ENCODE peak calls at places on chromosomes 2 and 18, in eight cellular contexts. One of them, this sample, is unnamed.

GRCh38 chr2:204691911-204692510 is 146.7 kb downstream of the PARD3B start:
- DNase-seq in GM23248: peak; percentile 91
- DNase-seq in CD8-positive, alpha-beta memory T cell: no peak
- DNase-seq in tibial artery: peak; percentile 43
- DNase-seq in mammary epithelial cell: peak; percentile 57
- DNase-seq in cardiac muscle cell: peak; percentile 93
- DNase-seq in ascending aorta: peak; percentile 70
- DNase-seq in heart right ventricle: peak; percentile 67
- DNase-seq in this sample: no peak

GRCh38 chr2:111049792-111050640 is 70.7 kb upstream of the BCL2L11 start:
- DNase-seq in tibial artery: no peak
- DNase-seq in ascending aorta: no peak
- DNase-seq in mammary epithelial cell: peak; percentile 44
- DNase-seq in GM23248: peak; percentile 11
- DNase-seq in heart right ventricle: no peak
- DNase-seq in cardiac muscle cell: peak; percentile 25
- DNase-seq in CD8-positive, alpha-beta memory T cell: no peak
- DNase-seq in this sample: no peak

GRCh38 chr2:165682546-165682945 is 111.5 kb downstream of the GALNT3 start:
- DNase-seq in CD8-positive, alpha-beta memory T cell: no peak
- DNase-seq in tibial artery: no peak
- DNase-seq in GM23248: no peak
- DNase-seq in mammary epithelial cell: no peak
- DNase-seq in cardiac muscle cell: no peak
- DNase-seq in heart right ventricle: no peak
- DNase-seq in ascending aorta: peak; percentile 67
- DNase-seq in this sample: no peak

GRCh38 chr2:207845202-207845864 is 75.6 kb upstream of the FZD5 start:
- DNase-seq in heart right ventricle: no peak
- DNase-seq in tibial artery: no peak
- DNase-seq in CD8-positive, alpha-beta memory T cell: no peak
- DNase-seq in GM23248: no peak
- DNase-seq in mammary epithelial cell: no peak
- DNase-seq in ascending aorta: no peak
- DNase-seq in cardiac muscle cell: no peak
- DNase-seq in this sample: no peak

GRCh38 chr2:216673609-216674008 is 21.7 kb downstream of the IGFBP5 start:
- DNase-seq in mammary epithelial cell: no peak
- DNase-seq in cardiac muscle cell: no peak
- DNase-seq in CD8-positive, alpha-beta memory T cell: no peak
- DNase-seq in heart right ventricle: no peak
- DNase-seq in tibial artery: no peak
- DNase-seq in ascending aorta: no peak
- DNase-seq in GM23248: no peak
- DNase-seq in this sample: no peak

GRCh38 chr18:61569176-61569892 is 236.1 kb downstream of the CDH20 start:
- DNase-seq in mammary epithelial cell: peak; percentile 76
- DNase-seq in CD8-positive, alpha-beta memory T cell: no peak
- DNase-seq in GM23248: peak; percentile 76
- DNase-seq in ascending aorta: no peak
- DNase-seq in cardiac muscle cell: peak; percentile 90
- DNase-seq in tibial artery: no peak
- DNase-seq in heart right ventricle: peak; percentile 63
- DNase-seq in this sample: no peak

GRCh38 chr18:79182047-79182713 is 113.0 kb downstream of the ATP9B start:
- DNase-seq in GM23248: no peak
- DNase-seq in cardiac muscle cell: no peak
- DNase-seq in tibial artery: no peak
- DNase-seq in mammary epithelial cell: no peak
- DNase-seq in heart right ventricle: no peak
- DNase-seq in ascending aorta: no peak
- DNase-seq in CD8-positive, alpha-beta memory T cell: no peak
- DNase-seq in this sample: no peak

GRCh38 chr2:88131201-88131998 is 3.5 kb upstream of the FABP1 start:
- DNase-seq in GM23248: no peak
- DNase-seq in cardiac muscle cell: no peak
- DNase-seq in ascending aorta: no peak
- DNase-seq in heart right ventricle: no peak
- DNase-seq in mammary epithelial cell: no peak
- DNase-seq in CD8-positive, alpha-beta memory T cell: no peak
- DNase-seq in tibial artery: no peak
- DNase-seq in this sample: no peak

GRCh38 chr2:160109939-160110673 is 47.7 kb upstream of the PLA2R1 start:
- DNase-seq in tibial artery: peak; percentile 48
- DNase-seq in ascending aorta: peak; percentile 82
- DNase-seq in heart right ventricle: peak; percentile 71
- DNase-seq in mammary epithelial cell: peak; percentile 33
- DNase-seq in CD8-positive, alpha-beta memory T cell: peak; percentile 23
- DNase-seq in GM23248: peak; percentile 90
- DNase-seq in cardiac muscle cell: peak; percentile 89
- DNase-seq in this sample: no peak

GRCh38 chr18:22257022-22257543 is 87.7 kb downstream of the GATA6 start:
- DNase-seq in heart right ventricle: no peak
- DNase-seq in tibial artery: no peak
- DNase-seq in GM23248: peak; percentile 15
- DNase-seq in cardiac muscle cell: peak; percentile 11
- DNase-seq in CD8-positive, alpha-beta memory T cell: no peak
- DNase-seq in ascending aorta: no peak
- DNase-seq in mammary epithelial cell: no peak
- DNase-seq in this sample: no peak

GRCh38 chr18:39167990-39168389 is 1602.4 kb upstream of the CELF4 start:
- DNase-seq in tibial artery: no peak
- DNase-seq in cardiac muscle cell: no peak
- DNase-seq in heart right ventricle: no peak
- DNase-seq in ascending aorta: no peak
- DNase-seq in GM23248: no peak
- DNase-seq in mammary epithelial cell: no peak
- DNase-seq in CD8-positive, alpha-beta memory T cell: no peak
- DNase-seq in this sample: no peak

GRCh38 chr2:195304310-195304709 is 352.7 kb upstream of the SLC39A10 start:
- DNase-seq in ascending aorta: no peak
- DNase-seq in cardiac muscle cell: peak; percentile 4
- DNase-seq in heart right ventricle: no peak
- DNase-seq in tibial artery: no peak
- DNase-seq in GM23248: peak; percentile 7
- DNase-seq in mammary epithelial cell: peak; percentile 15
- DNase-seq in CD8-positive, alpha-beta memory T cell: no peak
- DNase-seq in this sample: no peak

GRCh38 chr2:200350796-200351195 is 44.3 kb downstream of the SPATS2L start:
- DNase-seq in ascending aorta: no peak
- DNase-seq in heart right ventricle: no peak
- DNase-seq in mammary epithelial cell: peak; percentile 47
- DNase-seq in CD8-positive, alpha-beta memory T cell: no peak
- DNase-seq in cardiac muscle cell: peak; percentile 86
- DNase-seq in tibial artery: no peak
- DNase-seq in GM23248: peak; percentile 50
- DNase-seq in this sample: no peak

GRCh38 chr18:8626414-8627106 is 17.3 kb downstream of the RAB12 start:
- DNase-seq in cardiac muscle cell: no peak
- DNase-seq in mammary epithelial cell: no peak
- DNase-seq in CD8-positive, alpha-beta memory T cell: no peak
- DNase-seq in tibial artery: no peak
- DNase-seq in GM23248: no peak
- DNase-seq in heart right ventricle: no peak
- DNase-seq in ascending aorta: no peak
- DNase-seq in this sample: no peak

GRCh38 chr18:23421277-23421676 is 31.8 kb upstream of the RIOK3 start:
- DNase-seq in CD8-positive, alpha-beta memory T cell: no peak
- DNase-seq in heart right ventricle: no peak
- DNase-seq in cardiac muscle cell: no peak
- DNase-seq in tibial artery: no peak
- DNase-seq in mammary epithelial cell: no peak
- DNase-seq in ascending aorta: no peak
- DNase-seq in GM23248: no peak
- DNase-seq in this sample: no peak

GRCh38 chr18:2222270-2223185 is 348.8 kb downstream of the METTL4 start:
- DNase-seq in GM23248: no peak
- DNase-seq in cardiac muscle cell: peak; percentile 34
- DNase-seq in tibial artery: no peak
- DNase-seq in CD8-positive, alpha-beta memory T cell: no peak
- DNase-seq in heart right ventricle: no peak
- DNase-seq in mammary epithelial cell: peak; percentile 40
- DNase-seq in ascending aorta: no peak
- DNase-seq in this sample: no peak
- H3K27me3 ChIP-seq in GM23248: no peaks in the 10 kb centered on the region
- H3K27me3 ChIP-seq in cardiac muscle cell: no peaks in the 10 kb centered on the region
- H3K27me3 ChIP-seq in tibial artery: peaks cover 3% of the 10 kb centered on the region
- H3K27me3 ChIP-seq in CD8-positive, alpha-beta memory T cell: no peaks in the 10 kb centered on the region
- H3K27me3 ChIP-seq in heart right ventricle: no peaks in the 10 kb centered on the region
- H3K27me3 ChIP-seq in mammary epithelial cell: no peaks in the 10 kb centered on the region
- H3K27me3 ChIP-seq in ascending aorta: no peaks in the 10 kb centered on the region
- H3K27me3 ChIP-seq in this sample: no peaks in the 10 kb centered on the region

GRCh38 chr18:11392974-11393373 is 216.4 kb upstream of the SLC35G4 start:
- DNase-seq in cardiac muscle cell: no peak
- DNase-seq in tibial artery: no peak
- DNase-seq in ascending aorta: no peak
- DNase-seq in mammary epithelial cell: no peak
- DNase-seq in GM23248: no peak
- DNase-seq in heart right ventricle: no peak
- DNase-seq in CD8-positive, alpha-beta memory T cell: no peak
- DNase-seq in this sample: no peak

GRCh38 chr18:11393486-11393885 is 215.9 kb upstream of the SLC35G4 start:
- DNase-seq in mammary epithelial cell: no peak
- DNase-seq in CD8-positive, alpha-beta memory T cell: no peak
- DNase-seq in cardiac muscle cell: peak; percentile 57
- DNase-seq in tibial artery: no peak
- DNase-seq in ascending aorta: no peak
- DNase-seq in heart right ventricle: peak; percentile 25
- DNase-seq in GM23248: no peak
- DNase-seq in this sample: no peak

DNA sequence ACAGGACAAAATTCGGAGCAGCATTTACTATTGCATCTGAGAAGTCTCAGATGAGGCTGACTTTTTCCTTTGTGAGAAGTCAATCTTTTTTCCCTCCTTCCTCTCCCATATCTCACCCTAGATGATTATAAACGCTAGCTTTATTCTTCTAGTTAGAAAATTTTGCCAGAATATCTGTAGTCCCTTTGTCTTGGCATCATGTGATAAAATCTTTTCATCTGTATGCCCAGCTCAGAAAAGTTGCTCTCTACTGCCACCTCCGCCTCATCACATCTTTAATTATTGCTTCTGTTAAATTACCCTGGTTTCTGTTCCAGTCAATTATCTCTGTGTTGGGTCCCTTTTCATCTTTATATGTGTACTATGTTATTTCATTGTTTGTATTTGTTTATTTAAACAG is 210.8 kb upstream of the SLC35G4 start:
- DNase-seq in GM23248: peak; percentile 4
- DNase-seq in cardiac muscle cell: no peak
- DNase-seq in heart right ventricle: no peak
- DNase-seq in tibial artery: no peak
- DNase-seq in mammary epithelial cell: no peak
- DNase-seq in CD8-positive, alpha-beta memory T cell: no peak
- DNase-seq in ascending aorta: no peak
- DNase-seq in this sample: no peak
- H3K27me3 ChIP-seq in GM23248: no peaks in the 10 kb centered on the region
- H3K27me3 ChIP-seq in cardiac muscle cell: no peaks in the 10 kb centered on the region
- H3K27me3 ChIP-seq in heart right ventricle: no peaks in the 10 kb centered on the region
- H3K27me3 ChIP-seq in tibial artery: no peaks in the 10 kb centered on the region
- H3K27me3 ChIP-seq in mammary epithelial cell: no peaks in the 10 kb centered on the region
- H3K27me3 ChIP-seq in CD8-positive, alpha-beta memory T cell: no peaks in the 10 kb centered on the region
- H3K27me3 ChIP-seq in ascending aorta: no peaks in the 10 kb centered on the region
- H3K27me3 ChIP-seq in this sample: no peaks in the 10 kb centered on the region

DNA sequence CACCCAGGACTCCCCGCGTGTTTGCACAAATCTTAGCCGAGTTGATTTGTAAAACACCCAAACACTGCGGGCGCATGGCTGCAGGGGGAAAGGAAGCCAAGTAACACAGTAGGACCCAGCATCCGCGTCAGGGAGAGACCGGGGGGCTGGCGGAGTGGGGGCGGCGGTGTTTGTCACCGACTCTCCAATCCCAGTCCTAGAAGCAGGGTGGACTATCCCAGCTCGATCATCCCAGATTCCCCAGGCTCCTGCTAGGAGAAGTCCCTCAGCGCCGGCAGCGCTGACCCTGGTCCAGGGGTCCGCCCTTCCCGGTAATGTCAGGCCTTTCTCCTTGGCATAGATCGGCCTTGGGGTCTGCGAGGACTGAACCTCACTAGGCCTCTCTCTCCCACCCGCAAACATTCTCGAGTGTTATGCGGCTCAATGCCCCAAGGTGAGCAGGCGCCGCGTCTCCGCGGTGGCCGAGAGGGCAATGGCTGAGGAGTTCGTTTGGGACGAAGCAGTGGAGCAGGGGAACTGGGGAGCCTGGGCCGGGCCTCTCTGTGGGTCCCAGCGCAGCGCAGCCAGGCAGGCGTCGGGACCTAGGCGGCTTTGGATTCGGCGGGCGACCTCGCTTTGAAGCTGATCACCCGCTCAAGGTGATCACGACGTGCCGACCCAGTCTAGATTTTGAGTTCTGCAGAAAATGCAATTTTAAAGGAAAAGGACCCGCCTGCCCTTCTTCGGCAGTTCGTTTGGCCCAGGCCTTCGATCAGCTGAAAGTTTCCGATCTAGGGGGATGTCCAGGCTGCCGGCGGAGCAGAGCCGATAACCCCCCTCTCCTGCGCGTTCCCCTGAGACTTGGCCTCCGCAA is 1.5 kb upstream of the GDF7 start:
- DNase-seq in GM23248: peak; percentile 12
- DNase-seq in cardiac muscle cell: no peak
- DNase-seq in heart right ventricle: no peak
- DNase-seq in mammary epithelial cell: no peak
- DNase-seq in tibial artery: no peak
- DNase-seq in CD8-positive, alpha-beta memory T cell: no peak
- DNase-seq in ascending aorta: peak; percentile 71
- DNase-seq in this sample: no peak
- H3K27me3 ChIP-seq in GM23248: peaks cover 80% of the 10 kb centered on the region
- H3K27me3 ChIP-seq in cardiac muscle cell: peaks cover 97% of the 10 kb centered on the region
- H3K27me3 ChIP-seq in heart right ventricle: peaks cover 84% of the 10 kb centered on the region
- H3K27me3 ChIP-seq in mammary epithelial cell: peaks cover 64% of the 10 kb centered on the region
- H3K27me3 ChIP-seq in tibial artery: peaks cover 4% of the 10 kb centered on the region
- H3K27me3 ChIP-seq in CD8-positive, alpha-beta memory T cell: peaks cover 68% of the 10 kb centered on the region
- H3K27me3 ChIP-seq in ascending aorta: no peaks in the 10 kb centered on the region
- H3K27me3 ChIP-seq in this sample: peaks cover 40% of the 10 kb centered on the region

GRCh38 chr2:49174755-49175154 is 20.4 kb upstream of the FSHR start:
- DNase-seq in cardiac muscle cell: no peak
- DNase-seq in GM23248: no peak
- DNase-seq in heart right ventricle: no peak
- DNase-seq in mammary epithelial cell: no peak
- DNase-seq in CD8-positive, alpha-beta memory T cell: no peak
- DNase-seq in ascending aorta: no peak
- DNase-seq in tibial artery: no peak
- DNase-seq in this sample: no peak
- H3K27me3 ChIP-seq in cardiac muscle cell: no peaks in the 10 kb centered on the region
- H3K27me3 ChIP-seq in GM23248: no peaks in the 10 kb centered on the region
- H3K27me3 ChIP-seq in heart right ventricle: no peaks in the 10 kb centered on the region
- H3K27me3 ChIP-seq in mammary epithelial cell: no peaks in the 10 kb centered on the region
- H3K27me3 ChIP-seq in CD8-positive, alpha-beta memory T cell: no peaks in the 10 kb centered on the region
- H3K27me3 ChIP-seq in ascending aorta: no peaks in the 10 kb centered on the region
- H3K27me3 ChIP-seq in tibial artery: no peaks in the 10 kb centered on the region
- H3K27me3 ChIP-seq in this sample: no peaks in the 10 kb centered on the region

GRCh38 chr2:240935101-240935876 is 29.2 kb downstream of the CROCC2 start:
- DNase-seq in GM23248: no peak
- DNase-seq in cardiac muscle cell: no peak
- DNase-seq in mammary epithelial cell: no peak
- DNase-seq in ascending aorta: peak; percentile 52
- DNase-seq in tibial artery: no peak
- DNase-seq in CD8-positive, alpha-beta memory T cell: no peak
- DNase-seq in heart right ventricle: no peak
- DNase-seq in this sample: no peak
- H3K27me3 ChIP-seq in GM23248: no peaks in the 10 kb centered on the region
- H3K27me3 ChIP-seq in cardiac muscle cell: no peaks in the 10 kb centered on the region
- H3K27me3 ChIP-seq in mammary epithelial cell: peaks cover 9% of the 10 kb centered on the region
- H3K27me3 ChIP-seq in ascending aorta: no peaks in the 10 kb centered on the region
- H3K27me3 ChIP-seq in tibial artery: peaks cover 26% of the 10 kb centered on the region
- H3K27me3 ChIP-seq in CD8-positive, alpha-beta memory T cell: no peaks in the 10 kb centered on the region
- H3K27me3 ChIP-seq in heart right ventricle: no peaks in the 10 kb centered on the region
- H3K27me3 ChIP-seq in this sample: no peaks in the 10 kb centered on the region

GRCh38 chr18:74662622-74663021 is 65.0 kb downstream of the ZNF407 start:
- DNase-seq in heart right ventricle: no peak
- DNase-seq in tibial artery: no peak
- DNase-seq in cardiac muscle cell: no peak
- DNase-seq in CD8-positive, alpha-beta memory T cell: no peak
- DNase-seq in mammary epithelial cell: no peak
- DNase-seq in ascending aorta: no peak
- DNase-seq in GM23248: no peak
- DNase-seq in this sample: no peak
- H3K27me3 ChIP-seq in heart right ventricle: no peaks in the 10 kb centered on the region
- H3K27me3 ChIP-seq in tibial artery: no peaks in the 10 kb centered on the region
- H3K27me3 ChIP-seq in cardiac muscle cell: no peaks in the 10 kb centered on the region
- H3K27me3 ChIP-seq in CD8-positive, alpha-beta memory T cell: no peaks in the 10 kb centered on the region
- H3K27me3 ChIP-seq in mammary epithelial cell: no peaks in the 10 kb centered on the region
- H3K27me3 ChIP-seq in ascending aorta: no peaks in the 10 kb centered on the region
- H3K27me3 ChIP-seq in GM23248: no peaks in the 10 kb centered on the region
- H3K27me3 ChIP-seq in this sample: no peaks in the 10 kb centered on the region

This sample was measured in esophagus squamous epithelium.